ENCODE peak calls at places on chromosomes 4 and X, in four cellular contexts. X is progenitor cell of endocrine pancreas, I is NCI-H774, M is EH. B is an unnamed sample.

GRCh38 chrX:318739-319578 is at the start of gene GTPBP6:
- DNase-seq in X (peak), I (no peak), M (peak), B (peak)

GRCh38 chrX:110056419-110056818 is 53.5 kb downstream of the TMEM164 start:
- DNase-seq in I (no peak), X (no peak), M (peak), B (no peak)

GRCh38 chr4:154593868-154594267 is 3.3 kb upstream of the FGA start:
- DNase-seq in X (no peak), I (no peak), M (no peak), B (no peak)

GRCh38 chr4:20254517-20255250 is 3.0 kb downstream of the SLIT2 start:
- DNase-seq in X (peak), I (no peak), M (peak), B (peak)

GRCh38 chr4:156756118-156756517 is 215.5 kb downstream of the PDGFC start:
- DNase-seq in M (peak), I (no peak), X (no peak), B (no peak)

GRCh38 chr4:6633091-6633906 is 7.2 kb upstream of the MRFAP1 start:
- DNase-seq in M (peak), X (no peak), I (peak), B (peak)

GRCh38 chr4:140092094-140092820 is 61.7 kb downstream of the MAML3 start:
- DNase-seq in M (no peak), I (peak), X (no peak), B (peak)

GRCh38 chrX:103398321-103398937 is 22.1 kb downstream of the BEX3 start:
- DNase-seq in I (no peak), M (peak), X (no peak), B (peak)

GRCh38 chr4:19982556-19982955 is 269.1 kb upstream of the SLIT2 start:
- DNase-seq in I (no peak), M (peak), X (no peak), B (peak)

GRCh38 chr4:152072001-152072485 is 311.2 kb upstream of the GATB start:
- DNase-seq in X (no peak), M (peak), I (no peak), B (peak)

GRCh38 chrX:57453901-57454300 is 137.9 kb upstream of the ZXDB start:
- DNase-seq in I (no peak), X (no peak), M (peak), B (peak)

GRCh38 chr4:23878235-23878861 is 11.5 kb downstream of the PPARGC1A start:
- DNase-seq in X (no peak), M (no peak), I (no peak), B (no peak)

GRCh38 chr4:92172203-92172602 is 131.6 kb upstream of the GRID2 start:
- DNase-seq in X (no peak), M (no peak), I (no peak), B (no peak)

GRCh38 chr4:89298788-89299152 is 8.8 kb downstream of the GPRIN3 start:
- DNase-seq in M (peak), X (no peak), I (no peak), B (no peak)

GRCh38 chr4:7042697-7043464 is at the start of gene TADA2B:
- DNase-seq in M (peak), X (peak), I (peak), B (peak)

GRCh38 chr4:64465263-64465662 is 56.0 kb upstream of the TECRL start:
- DNase-seq in M (no peak), X (no peak), I (no peak), B (no peak)

GRCh38 chr4:176964116-176964691 is 171.5 kb upstream of the VEGFC start:
- DNase-seq in M (no peak), X (no peak), I (no peak), B (no peak)

GRCh38 chr4:75916091-75916661 is 13.9 kb upstream of the PPEF2 start:
- DNase-seq in M (peak), X (no peak), I (peak), B (peak)

GRCh38 chr4:105550641-105551040 is 1.8 kb upstream of the ARHGEF38 start:
- DNase-seq in X (no peak), I (no peak), M (no peak), B (no peak)

GRCh38 chr4:95957054-95957453 is 117.2 kb downstream of the PDHA2 start:
- DNase-seq in I (no peak), X (no peak), M (no peak), B (no peak)

GRCh38 chrX:17377047-17377692 is 2.2 kb downstream of the NHS start:
- DNase-seq in I (peak), X (peak), M (peak), B (peak)

GRCh38 chr4:37430718-37431416 is 186.3 kb downstream of the NWD2 start:
- DNase-seq in X (no peak), M (no peak), I (no peak), B (no peak)

GRCh38 chrX:151830911-151831310 is 81.8 kb upstream of the MAGEA4 start:
- DNase-seq in M (no peak), I (peak), X (no peak), B (no peak)

GRCh38 chrX:150635952-150636351 is 57.2 kb upstream of the MTMR1 start:
- DNase-seq in M (peak), X (no peak), I (no peak), B (peak)

B was measured in EL.